ENCODE peak calls at places on chromosomes 1 and 21, in four cellular contexts. W, J, M and S are unnamed samples.

GRCh38 chr1:216926681-216927080 is 203.5 kb upstream of the ESRRG start:
- DNase-seq in W (no peak), J (no peak), M (no peak), S (no peak)

GRCh38 chr1:2415337-2415736 is 3.0 kb upstream of the PEX10 start:
- DNase-seq in W (no peak), M (no peak), J (no peak), S (no peak)

GRCh38 chr1:116852367-116852766 is 57.3 kb upstream of the PTGFRN start:
- DNase-seq in W (no peak), J (no peak), M (no peak), S (no peak)

GRCh38 chr1:5516756-5517155 is 475.5 kb downstream of the NPHP4 start:
- DNase-seq in M (no peak), J (no peak), W (no peak), S (no peak)

GRCh38 chr1:44619261-44619900 is 54.9 kb downstream of the TMEM53 start:
- DNase-seq in J (no peak), M (no peak), W (no peak), S (no peak)

GRCh38 chr1:87367549-87367948 is 38.9 kb downstream of the LMO4 start:
- DNase-seq in W (no peak), J (no peak), M (no peak), S (no peak)

GRCh38 chr1:17877896-17878295 is 122.8 kb downstream of the ACTL8 start:
- DNase-seq in J (no peak), W (no peak), M (no peak), S (no peak)

GRCh38 chr1:53551428-53551995 is 92.3 kb downstream of the DMRTB1 start:
- DNase-seq in M (no peak), W (no peak), J (no peak), S (peak)

GRCh38 chr21:45258476-45258875 is 29.2 kb downstream of the POFUT2 start:
- DNase-seq in M (peak), J (no peak), W (no peak), S (no peak)

GRCh38 chr1:243791586-243792267 is 58.3 kb downstream of the AKT3 start:
- DNase-seq in J (no peak), W (no peak), M (no peak), S (no peak)

GRCh38 chr1:240705584-240705983 is 93.6 kb upstream of the GREM2 start:
- DNase-seq in J (no peak), W (no peak), M (no peak), S (no peak)

GRCh38 chr1:23372481-23372880 is 2.8 kb upstream of the ZNF436 start:
- DNase-seq in M (no peak), J (no peak), W (no peak), S (no peak)

GRCh38 chr1:58901008-58901407 is 117.2 kb upstream of the JUN start:
- DNase-seq in J (no peak), M (peak), W (no peak), S (no peak)

GRCh38 chr21:20997633-20998455 is at the start of gene NCAM2:
- DNase-seq in W (peak), M (peak), J (no peak), S (peak)

GRCh38 chr1:30045304-30046090 is 677.9 kb downstream of the MATN1 start:
- DNase-seq in M (no peak), J (no peak), W (no peak), S (no peak)

GRCh38 chr1:154220071-154220969 is at the start of gene UBAP2L:
- DNase-seq in J (peak), W (peak), M (peak), S (peak)

GRCh38 chr1:154220970-154221814 is 437 bp downstream of the UBAP2L start:
- DNase-seq in J (no peak), M (no peak), W (peak), S (peak)

GRCh38 chr1:154221815-154222081 is 993 bp downstream of the UBAP2L start:
- DNase-seq in J (no peak), M (peak), W (no peak), S (no peak)

GRCh38 chr1:154218545-154218944 is 2.2 kb upstream of the UBAP2L start:
- DNase-seq in M (no peak), W (no peak), J (no peak), S (no peak)

GRCh38 chr1:154219511-154219910 is 1.2 kb upstream of the UBAP2L start:
- DNase-seq in J (no peak), W (no peak), M (peak), S (no peak)
- TF ChIP-seq SP1 in J (no peak), W (no peak), M (no peak), S (no peak)

GRCh38 chr1:3773572-3774502 is 1.3 kb downstream of the SMIM1 start:
- DNase-seq in M (peak), W (peak), J (no peak), S (no peak)
- TF ChIP-seq ATF2 in M (no peak), W (no peak), J (no peak), S (no peak)

GRCh38 chr21:42080788-42081083 is 9.6 kb downstream of the UMODL1 start:
- DNase-seq in M (no peak), J (no peak), W (no peak), S (no peak)
- TF ChIP-seq TCF7 in M (no peak), J (no peak), W (no peak), S (no peak)

GRCh38 chr1:230465701-230466100 is 39.6 kb upstream of the PGBD5 start:
- DNase-seq in J (no peak), M (no peak), W (no peak), S (no peak)
- TF ChIP-seq SP1 in J (no peak), M (no peak), W (no peak), S (no peak)

DNA sequence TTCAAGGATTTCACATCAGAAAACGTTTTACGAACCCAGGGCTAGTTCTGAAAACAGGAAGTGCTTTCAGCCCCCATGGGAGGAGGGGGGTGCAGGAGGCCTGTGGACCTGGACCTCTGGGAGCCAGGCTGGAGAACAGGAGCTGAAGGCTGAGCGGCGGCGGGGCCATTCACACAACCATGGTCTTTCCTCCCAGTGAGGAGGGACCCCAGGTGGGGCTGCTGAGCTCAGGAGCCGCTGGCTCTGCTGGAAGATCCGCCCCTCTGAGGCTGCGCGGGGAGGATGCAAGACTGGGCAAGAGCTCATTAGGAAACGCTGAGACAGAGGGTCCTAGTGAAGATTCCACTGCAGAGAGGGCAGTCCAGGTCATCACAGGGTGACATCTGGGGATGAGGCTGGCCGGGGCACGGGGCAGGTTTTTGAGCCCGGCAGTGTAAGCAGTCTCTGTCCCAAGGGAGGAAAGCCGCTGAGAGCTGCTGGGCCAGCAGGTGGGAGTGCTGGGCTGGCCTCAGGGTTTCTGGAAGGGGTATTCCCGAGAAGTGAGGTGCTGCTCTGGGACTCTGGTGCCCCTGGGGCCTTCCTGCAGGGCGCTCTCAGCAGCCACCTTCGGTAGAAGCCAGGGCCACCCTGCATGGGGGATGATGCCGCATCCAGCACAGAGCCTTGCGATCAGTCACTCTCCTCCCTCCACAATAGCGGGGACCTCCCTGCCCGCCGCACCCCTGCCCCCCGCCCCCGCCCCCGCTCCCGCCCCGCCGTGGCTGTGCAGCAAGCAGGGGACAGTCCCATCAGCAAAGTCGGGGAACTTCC is 7.5 kb downstream of the MX2 start:
- DNase-seq in J (peak), M (peak), W (no peak), S (peak)
- TF ChIP-seq ATF2 in J (no peak), M (no peak), W (no peak), S (no peak)

GRCh38 chr1:16080422-16081150 is 7.1 kb upstream of the FAM131C start:
- DNase-seq in J (no peak), W (no peak), M (no peak), S (no peak)
- TF ChIP-seq TCF7 in J (no peak), W (no peak), M (no peak), S (no peak)

GRCh38 chr1:15706751-15707150 is 22.6 kb downstream of the PLEKHM2 start:
- DNase-seq in J (no peak), M (no peak), W (no peak), S (no peak)
- TF ChIP-seq SP1 in J (no peak), M (no peak), W (no peak), S (no peak)